ENCODE peak calls at places on chromosomes 11 and 22, in seven cellular contexts. X is HepG2, U is prostate gland, R is GM12892, G is transverse colon, E is esophagus muscularis mucosa, Q is HCT116. N is an unnamed sample.

GRCh38 chr22:37492428-37493344 is 6.5 kb upstream of the MFNG start:
- DNase-seq in X (no peak), U (no peak), R (peak; percentile 66), G (peak; percentile 45), E (no peak), Q (no peak), N (no peak)

GRCh38 chr11:123238297-123238696 is 43.2 kb upstream of the CLMP start:
- DNase-seq in U (no peak), Q (no peak), E (peak; percentile 93), R (no peak), G (no peak), X (no peak), N (no peak)

GRCh38 chr11:60265373-60266214 is 14.9 kb upstream of the MS4A4A start:
- DNase-seq in X (peak; percentile 8), Q (peak; percentile 36), E (no peak), G (no peak), U (peak; percentile 9), R (no peak), N (no peak)

GRCh38 chr11:128367573-128367972 is 219.8 kb downstream of the ETS1 start:
- DNase-seq in R (no peak), X (no peak), Q (no peak), E (no peak), U (no peak), G (no peak), N (no peak)

GRCh38 chr22:49630448-49630946 is 197.2 kb downstream of the BRD1 start:
- DNase-seq in E (no peak), R (no peak), Q (no peak), U (no peak), X (no peak), G (no peak), N (no peak)

GRCh38 chr11:63672934-63673539 is 1.9 kb upstream of the ATL3 start:
- DNase-seq in G (no peak), E (no peak), U (no peak), R (no peak), X (peak; percentile 39), Q (no peak), N (no peak)

GRCh38 chr11:118306556-118306955 is 2.0 kb downstream of the CD3E start:
- DNase-seq in E (peak; percentile 31), Q (no peak), X (no peak), G (no peak), R (no peak), U (no peak), N (no peak)

GRCh38 chr11:119589011-119589410 is 140.0 kb downstream of the NECTIN1 start:
- DNase-seq in G (no peak), X (no peak), U (no peak), R (no peak), Q (no peak), E (no peak), N (no peak)

GRCh38 chr22:19430890-19431541 is 517 bp downstream of the HIRA start:
- DNase-seq in G (peak; percentile 79), E (no peak), R (peak; percentile 28), X (peak; percentile 39), U (peak; percentile 12), Q (no peak), N (no peak)

GRCh38 chr11:119789766-119790407 is 60.9 kb upstream of the NECTIN1 start:
- DNase-seq in E (no peak), R (no peak), U (no peak), G (no peak), Q (no peak), X (no peak), N (no peak)

GRCh38 chr11:91984033-91984568 is 240.5 kb upstream of the FAT3 start:
- DNase-seq in R (no peak), Q (no peak), G (no peak), E (no peak), X (no peak), U (no peak), N (no peak)

GRCh38 chr22:37163618-37164534 is 14.2 kb upstream of the IL2RB start:
- DNase-seq in X (no peak), G (no peak), R (peak; percentile 77), E (no peak), Q (no peak), U (no peak), N (no peak)

GRCh38 chr11:117621226-117621625 is 175.8 kb downstream of the DSCAML1 start:
- DNase-seq in U (no peak), X (no peak), E (no peak), R (no peak), Q (peak; percentile 8), G (no peak), N (no peak)

GRCh38 chr11:133985981-133986380 is 29.2 kb upstream of the IGSF9B start:
- DNase-seq in U (no peak), X (no peak), E (no peak), R (no peak), G (no peak), Q (no peak), N (no peak)

DNA sequence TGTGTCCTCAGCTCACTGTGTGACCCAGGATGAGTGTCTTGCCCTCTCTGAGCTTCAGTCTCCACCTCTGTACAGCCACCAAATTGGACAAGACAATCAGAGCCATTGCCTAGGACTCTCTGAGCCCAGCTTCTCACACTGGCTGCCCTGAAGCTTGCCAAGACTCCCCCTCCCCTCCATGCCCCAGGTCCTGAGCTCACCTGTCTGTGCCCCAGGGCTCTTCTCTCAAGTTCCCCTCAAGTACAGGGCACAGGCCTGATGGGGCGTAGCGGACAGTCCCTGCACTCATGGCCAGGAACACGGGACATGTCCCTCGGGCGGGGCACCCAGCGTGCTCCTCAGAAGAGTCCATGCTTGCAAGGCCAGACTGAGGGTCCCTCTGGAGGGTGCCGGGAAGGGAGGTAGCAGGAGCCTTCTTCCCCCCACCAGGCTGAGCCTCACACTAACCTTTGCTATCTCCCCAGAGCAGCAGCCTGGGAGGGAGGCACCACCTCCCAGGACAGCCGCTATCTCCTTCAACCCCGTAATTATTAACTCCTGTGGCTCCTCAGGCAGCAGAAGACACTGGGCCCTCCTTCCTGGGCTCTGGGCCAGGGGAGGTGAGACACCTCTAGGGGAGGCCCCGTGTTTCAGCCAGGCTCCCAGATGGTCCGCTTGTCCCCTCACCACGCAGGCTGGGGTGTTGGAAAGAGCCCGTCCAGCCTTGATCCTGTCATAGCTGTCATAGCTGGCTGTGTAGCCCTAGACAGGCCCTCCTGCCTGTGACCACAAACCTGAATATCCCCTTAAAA is 2.7 kb upstream of the RAB3IL1 start:
- DNase-seq in R (peak; percentile 5), U (no peak), G (no peak), Q (no peak), X (no peak), E (peak; percentile 82), N (peak; percentile 14)
- TF ChIP-seq POLR2AphosphoS5 in R (no peak), U (no peak), G (no peak), Q (no peak), X (no peak), E (no peak), N (no peak)

DNA sequence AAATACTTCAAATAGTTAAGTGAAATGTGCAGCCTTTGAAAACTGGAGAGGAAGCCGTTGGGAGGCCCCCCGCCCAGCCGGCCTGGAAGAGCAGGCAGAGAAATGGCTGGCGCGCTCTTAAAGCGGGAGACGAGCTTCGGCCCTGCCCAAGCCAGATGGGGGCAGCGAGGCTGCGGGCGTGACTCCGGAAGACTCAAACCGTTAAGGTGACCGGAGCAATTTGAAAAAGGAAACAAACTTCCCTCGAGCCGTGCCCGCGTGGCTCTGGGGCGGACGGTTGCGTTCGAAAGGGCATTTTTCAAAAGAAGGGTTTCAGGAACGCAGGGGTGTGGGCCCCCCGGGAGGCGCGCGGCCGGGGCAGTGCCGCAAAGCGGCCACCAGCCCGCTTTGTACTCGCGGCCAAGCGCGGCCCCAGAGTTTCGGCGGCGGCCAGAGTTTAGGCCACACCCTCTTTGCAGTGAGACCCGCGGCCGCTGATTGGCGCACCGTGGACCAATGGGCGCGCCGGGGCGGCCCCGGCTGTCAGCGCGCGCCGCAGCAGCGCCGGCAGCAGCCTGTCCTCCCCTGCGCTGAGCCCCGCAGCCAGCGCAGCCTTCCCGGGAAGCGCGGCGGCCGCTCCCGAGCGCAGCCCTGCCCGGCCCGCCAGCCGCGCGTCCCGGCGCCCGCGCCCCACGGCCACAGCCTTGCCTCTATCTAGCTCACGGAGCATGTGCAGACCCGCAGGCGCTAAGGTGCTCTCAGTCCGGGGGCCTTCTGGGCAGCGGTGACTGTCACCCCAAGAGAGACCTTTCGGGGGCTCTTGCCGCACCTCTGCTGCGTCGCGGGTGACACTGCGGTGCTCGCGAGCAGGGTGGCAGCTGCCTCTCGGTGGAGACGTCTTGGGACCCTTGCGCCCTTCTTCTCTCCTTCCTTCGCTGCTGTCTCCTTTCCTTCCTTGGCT is at the start of gene NAV2:
- DNase-seq in U (peak; percentile 91), X (peak; percentile 61), Q (peak; percentile 66), G (peak; percentile 91), E (peak; percentile 96), R (peak; percentile 81), N (peak; percentile 92)
- TF ChIP-seq POLR2A in U (peak; percentile 97), X (no peak), Q (peak; percentile 86), G (peak; percentile 69), E (peak; percentile 88), R (peak; percentile 46), N (no peak)

GRCh38 chr11:3835100-3835485 is 5.7 kb downstream of the RHOG start:
- DNase-seq in Q (no peak), R (no peak), E (no peak), G (peak; percentile 27), X (no peak), U (no peak), N (no peak)

GRCh38 chr11:3835752-3836151 is 5.0 kb downstream of the RHOG start:
- DNase-seq in Q (no peak), U (no peak), E (no peak), G (no peak), X (no peak), R (no peak), N (no peak)

GRCh38 chr11:3833461-3833860 is 7.3 kb downstream of the RHOG start:
- DNase-seq in R (no peak), U (no peak), G (no peak), Q (no peak), E (no peak), X (no peak), N (no peak)

GRCh38 chr11:3832816-3833215 is 7.9 kb downstream of the RHOG start:
- DNase-seq in G (no peak), Q (no peak), X (no peak), E (no peak), U (no peak), R (no peak), N (no peak)

GRCh38 chr11:3834349-3835099 is 6.2 kb downstream of the RHOG start:
- DNase-seq in E (no peak), Q (no peak), U (no peak), R (no peak), X (no peak), G (peak; percentile 59), N (no peak)
- TF ChIP-seq POLR2AphosphoS5 in E (no peak), Q (no peak), U (no peak), R (no peak), X (no peak), G (no peak), N (no peak)

GRCh38 chr22:25564979-25565677 is 653 bp downstream of the GRK3 start:
- DNase-seq in U (peak; percentile 47), E (no peak), Q (no peak), G (peak; percentile 17), R (peak; percentile 31), X (no peak), N (peak; percentile 30)

GRCh38 chr22:25563757-25564319 is 637 bp upstream of the GRK3 start:
- DNase-seq in R (no peak), E (no peak), G (peak; percentile 28), X (peak; percentile 61), U (no peak), Q (no peak), N (no peak)

GRCh38 chr22:25567305-25567704 is 2.8 kb downstream of the GRK3 start:
- DNase-seq in U (no peak), E (no peak), G (no peak), Q (no peak), X (no peak), R (no peak), N (no peak)

GRCh38 chr22:25566812-25567211 is 2.3 kb downstream of the GRK3 start:
- DNase-seq in G (no peak), X (no peak), E (no peak), U (no peak), Q (no peak), R (no peak), N (no peak)

GRCh38 chr22:25564320-25564978 is at the start of gene GRK3:
- DNase-seq in U (peak; percentile 75), G (peak; percentile 72), Q (peak; percentile 44), E (no peak), X (no peak), R (peak; percentile 58), N (peak; percentile 72)
- TF ChIP-seq POLR2A in U (peak; percentile 46), G (peak; percentile 23), Q (peak; percentile 29), E (no peak), X (peak; percentile 71), R (peak; percentile 72), N (no peak)

N was measured in breast epithelium.